ENCODE peak calls at places on chromosomes 12 and 14, in four cellular contexts. F is stimulated activated CD4-positive, alpha-beta T cell treated with anti-CD3 and anti-CD28 coated beads, Interleukin-1b, Interleukin-23, amount 100 ng/mL, for 1 hour; J is HCEC 1CT; S is cardiac fibroblast. B is an unnamed sample.

GRCh38 chr12:112978163-112979081 is at the start of gene OAS2:
- DNase-seq in F (peak), J (peak), S (peak), B (peak)

GRCh38 chr14:56342419-56342901 is 224.2 kb downstream of the PELI2 start:
- DNase-seq in F (no peak), J (peak), S (peak), B (no peak)

GRCh38 chr12:40336573-40337199 is 111.9 kb downstream of the LRRK2 start:
- DNase-seq in F (no peak), J (peak), S (peak), B (peak)

GRCh38 chr14:75803768-75804167 is 142.7 kb downstream of the TTLL5 start:
- DNase-seq in F (no peak), J (no peak), S (peak), B (no peak)

GRCh38 chr14:36513451-36514277 is 6.4 kb downstream of the NKX2-1 start:
- DNase-seq in F (no peak), J (no peak), S (no peak), B (no peak)

GRCh38 chr12:3172124-3173007 is 95.2 kb downstream of the TSPAN9 start:
- DNase-seq in F (no peak), J (no peak), S (no peak), B (no peak)

GRCh38 chr12:55720071-55720564 is at the start of gene RDH5:
- DNase-seq in F (no peak), J (peak), S (peak), B (no peak)

GRCh38 chr14:23171251-23171975 is 12.0 kb downstream of the SLC7A8 start:
- DNase-seq in F (no peak), J (no peak), S (no peak), B (no peak)

GRCh38 chr12:87254371-87255030 is 774.7 kb downstream of the C12orf50 start:
- DNase-seq in F (no peak), J (no peak), S (no peak), B (no peak)

GRCh38 chr14:100785626-100786025 is 40.3 kb upstream of the MEG3 start:
- DNase-seq in F (no peak), J (no peak), S (no peak), B (no peak)

GRCh38 chr12:6951551-6952120 is 480 bp downstream of the PTPN6 start:
- DNase-seq in F (no peak), J (no peak), S (no peak), B (no peak)

GRCh38 chr12:19739195-19739776 is 300.0 kb downstream of the AEBP2 start:
- DNase-seq in F (no peak), J (peak), S (peak), B (peak)

GRCh38 chr12:132888852-132889251 is 1.4 kb upstream of the CHFR start:
- DNase-seq in F (no peak), J (no peak), S (no peak), B (no peak)

GRCh38 chr14:103284574-103285467 is 49.2 kb upstream of the EIF5 start:
- DNase-seq in F (no peak), J (peak), S (peak), B (no peak)

GRCh38 chr14:44404021-44404420 is 103.1 kb downstream of the FSCB start:
- DNase-seq in F (no peak), J (no peak), S (peak), B (peak)

GRCh38 chr12:111185206-111185888 is 183.5 kb downstream of the PHETA1 start:
- DNase-seq in F (no peak), J (no peak), S (no peak), B (no peak)

GRCh38 chr14:53793790-53794560 is 162.7 kb downstream of the BMP4 start:
- DNase-seq in F (no peak), J (no peak), S (peak), B (no peak)

GRCh38 chr14:104451474-104451873 is 128.1 kb upstream of the C14orf180 start:
- DNase-seq in F (no peak), J (no peak), S (no peak), B (no peak)

GRCh38 chr14:80978403-80978802 is 23.0 kb downstream of the TSHR start:
- DNase-seq in F (no peak), J (no peak), S (no peak), B (no peak)

GRCh38 chr14:93010543-93011541 is 87.9 kb downstream of the CHGA start:
- DNase-seq in F (no peak), J (no peak), S (no peak), B (no peak)

GRCh38 chr14:95075789-95076188 is 81.5 kb downstream of the DICER1 start:
- DNase-seq in F (no peak), J (no peak), S (no peak), B (no peak)

GRCh38 chr12:103273645-103274044 is 222.1 kb downstream of the C12orf42 start:
- DNase-seq in F (no peak), J (no peak), S (no peak), B (no peak)

GRCh38 chr14:104940526-104941150 is 16.0 kb downstream of the PLD4 start:
- DNase-seq in F (no peak), J (no peak), S (peak), B (no peak)

GRCh38 chr12:19643635-19644034 is 204.3 kb downstream of the AEBP2 start:
- DNase-seq in F (no peak), J (peak), S (peak), B (peak)

GRCh38 chr12:6927379-6927991 is at the start of gene ATN1:
- DNase-seq in F (no peak), J (peak), S (peak), B (peak)

GRCh38 chr12:62603061-62603810 is 136.6 kb downstream of the MON2 start:
- DNase-seq in F (peak), J (peak), S (peak), B (peak)

GRCh38 chr12:24948816-24949722 is at the start of gene BCAT1:
- DNase-seq in F (peak), J (peak), S (peak), B (no peak)

GRCh38 chr12:95648990-95649791 is 97.9 kb upstream of the USP44 start:
- DNase-seq in F (no peak), J (peak), S (peak), B (no peak)

GRCh38 chr14:73612339-73613045 is at the start of gene ACOT6:
- DNase-seq in F (peak), J (peak), S (peak), B (peak)

B was measured in RKO.